ENCODE peak calls at places on chromosome 15, in nine cellular contexts. V, F, Z, N, Q, Y, C, U and J are unnamed samples.

GRCh38 chr15:78374436-78375393 is 34.6 kb downstream of the CRABP1 start:
- DNase-seq in Y (peak), V (no peak), C (no peak), F (no peak), Q (peak), Z (peak), N (no peak), U (no peak), J (no peak)

GRCh38 chr15:41945221-41945620 is 27.1 kb downstream of the EHD4 start:
- DNase-seq in F (no peak), Q (no peak), Z (no peak), U (no peak), V (no peak), Y (no peak), C (no peak), N (no peak), J (no peak)

GRCh38 chr15:78315686-78316085 is 16.3 kb upstream of the SKIC8 start:
- DNase-seq in Z (no peak), N (no peak), F (no peak), U (no peak), Q (peak), C (no peak), V (no peak), Y (peak), J (peak)

GRCh38 chr15:31352911-31353811 is 26.5 kb downstream of the KLF13 start:
- DNase-seq in F (peak), Q (peak), Z (peak), N (no peak), C (no peak), V (peak), U (peak), Y (peak), J (peak)

GRCh38 chr15:94777037-94777436 is 545.7 kb downstream of the MCTP2 start:
- DNase-seq in V (no peak), Q (no peak), Y (no peak), C (no peak), F (no peak), Z (no peak), U (no peak), N (no peak), J (no peak)

GRCh38 chr15:74200394-74200793 is 2.2 kb downstream of the STRA6 start:
- DNase-seq in V (peak), F (no peak), U (peak), Q (no peak), N (no peak), Z (no peak), Y (peak), C (no peak), J (no peak)

GRCh38 chr15:49815506-49815905 is 194.7 kb downstream of the DTWD1 start:
- DNase-seq in C (no peak), N (no peak), V (no peak), U (no peak), Y (no peak), Q (no peak), F (no peak), Z (no peak), J (no peak)

GRCh38 chr15:31435891-31436628 is 109.4 kb downstream of the KLF13 start:
- DNase-seq in Q (peak), Y (no peak), Z (no peak), F (no peak), V (no peak), C (no peak), U (no peak), N (peak), J (no peak)

GRCh38 chr15:52808441-52808840 is 18.3 kb upstream of the ONECUT1 start:
- DNase-seq in V (no peak), Q (no peak), Y (no peak), Z (no peak), F (no peak), N (no peak), C (no peak), U (no peak), J (no peak)

GRCh38 chr15:41258706-41259471 is 27.8 kb downstream of the CHP1 start:
- DNase-seq in V (peak), C (peak), Z (peak), Q (no peak), F (no peak), U (peak), Y (peak), N (no peak), J (peak)

GRCh38 chr15:40421246-40422157 is 15.9 kb downstream of the IVD start:
- DNase-seq in U (peak), Z (peak), F (peak), N (peak), Q (peak), V (peak), C (no peak), Y (peak), J (peak)

GRCh38 chr15:37819191-37819590 is 115.2 kb upstream of the TMCO5A start:
- DNase-seq in F (no peak), N (no peak), Q (no peak), Z (no peak), U (peak), Y (no peak), V (peak), C (no peak), J (no peak)

GRCh38 chr15:37820380-37821128 is 113.9 kb upstream of the TMCO5A start:
- DNase-seq in U (no peak), Z (no peak), Y (no peak), N (no peak), F (no peak), C (no peak), V (no peak), Q (no peak), J (no peak)

GRCh38 chr15:37823601-37824275 is 110.7 kb upstream of the TMCO5A start:
- DNase-seq in U (peak), V (no peak), Y (no peak), C (no peak), F (no peak), Z (no peak), Q (no peak), N (no peak), J (no peak)

GRCh38 chr15:37824717-37825382 is 109.6 kb upstream of the TMCO5A start:
- DNase-seq in V (peak), Z (no peak), Y (peak), U (peak), N (no peak), F (no peak), C (peak), Q (no peak), J (no peak)
- TF ChIP-seq CTCF in V (peak), Z (no peak), Y (no peak), U (peak), N (no peak), F (no peak), C (peak), Q (no peak), J (no peak)

GRCh38 chr15:84889991-84890669 is 5.7 kb downstream of the SLC28A1 start:
- DNase-seq in C (no peak), U (no peak), Y (no peak), V (no peak), Q (no peak), Z (no peak), N (no peak), F (peak), J (no peak)
- TF ChIP-seq CTCF in C (no peak), U (no peak), Y (no peak), V (no peak), Q (no peak), Z (no peak), N (no peak), F (no peak), J (no peak)

DNA sequence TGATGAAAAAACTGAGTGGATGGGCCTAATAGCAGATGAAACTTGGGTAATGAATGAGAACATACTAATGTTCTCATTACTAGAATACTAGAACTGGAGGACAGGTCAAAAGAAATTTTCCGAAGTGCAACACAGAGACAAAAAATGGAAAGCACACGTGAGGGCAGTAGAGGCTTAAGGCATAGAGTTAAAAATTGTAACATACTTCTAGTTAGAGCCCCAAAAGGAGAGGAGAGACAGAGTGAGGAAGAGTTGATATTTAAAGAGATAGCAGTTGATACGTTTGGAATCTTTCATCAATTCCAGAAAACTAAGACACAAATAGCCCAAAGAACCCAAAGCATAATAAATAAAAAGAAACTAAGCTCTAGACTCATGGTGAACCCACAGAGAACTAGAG is 327.9 kb downstream of the SQOR start:
- DNase-seq in Y (no peak), U (no peak), V (no peak), C (no peak), Z (no peak), N (no peak), F (no peak), Q (no peak), J (no peak)
- TF ChIP-seq CTCF in Y (no peak), U (no peak), V (no peak), C (no peak), Z (no peak), N (no peak), F (no peak), Q (no peak), J (no peak)

DNA sequence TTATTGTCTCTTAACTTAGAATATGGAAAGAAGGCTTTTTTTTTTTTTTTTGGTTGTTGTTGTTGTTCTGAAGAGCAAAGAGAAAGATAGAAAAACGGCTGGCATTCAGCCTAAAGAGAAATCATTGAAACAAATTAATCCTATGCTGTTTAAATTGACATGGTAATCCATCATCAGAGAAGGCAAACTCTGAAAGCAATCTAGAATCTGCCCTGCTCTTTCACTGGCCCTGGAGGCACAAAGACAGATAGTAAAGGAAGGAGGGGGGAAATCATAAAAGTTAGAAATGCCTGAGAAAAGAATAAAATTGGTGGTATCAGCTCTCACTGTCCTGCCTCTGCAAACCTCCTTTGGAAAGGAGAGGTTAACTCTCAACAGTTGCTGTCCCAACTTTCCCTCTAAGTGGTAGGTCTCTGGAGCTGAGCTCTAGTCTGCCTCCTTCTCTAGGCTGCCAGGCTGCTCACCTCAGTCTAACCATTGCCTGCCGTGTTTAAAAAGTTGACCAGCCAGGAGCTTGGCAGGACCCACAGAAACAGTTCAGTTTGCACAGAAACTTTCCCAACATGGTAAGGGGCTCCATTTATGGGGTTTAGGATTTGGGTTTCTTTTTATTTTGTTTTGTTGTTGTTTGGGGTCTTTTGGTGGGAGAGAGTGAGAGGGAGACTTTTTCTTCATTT is 13.4 kb upstream of the NR2F2 start:
- DNase-seq in N (no peak), Z (peak), U (no peak), Y (no peak), F (no peak), V (no peak), Q (no peak), C (no peak), J (no peak)
- TF ChIP-seq CTCF in N (no peak), Z (no peak), U (no peak), Y (no peak), F (no peak), V (no peak), Q (no peak), C (peak), J (no peak)

GRCh38 chr15:101121511-101122090 is 130.2 kb downstream of the CHSY1 start:
- DNase-seq in F (peak), C (no peak), Z (peak), Y (peak), U (peak), N (no peak), V (peak), Q (peak), J (peak)
- TF ChIP-seq CTCF in F (peak), C (peak), Z (no peak), Y (peak), U (peak), N (no peak), V (peak), Q (no peak), J (peak)

DNA sequence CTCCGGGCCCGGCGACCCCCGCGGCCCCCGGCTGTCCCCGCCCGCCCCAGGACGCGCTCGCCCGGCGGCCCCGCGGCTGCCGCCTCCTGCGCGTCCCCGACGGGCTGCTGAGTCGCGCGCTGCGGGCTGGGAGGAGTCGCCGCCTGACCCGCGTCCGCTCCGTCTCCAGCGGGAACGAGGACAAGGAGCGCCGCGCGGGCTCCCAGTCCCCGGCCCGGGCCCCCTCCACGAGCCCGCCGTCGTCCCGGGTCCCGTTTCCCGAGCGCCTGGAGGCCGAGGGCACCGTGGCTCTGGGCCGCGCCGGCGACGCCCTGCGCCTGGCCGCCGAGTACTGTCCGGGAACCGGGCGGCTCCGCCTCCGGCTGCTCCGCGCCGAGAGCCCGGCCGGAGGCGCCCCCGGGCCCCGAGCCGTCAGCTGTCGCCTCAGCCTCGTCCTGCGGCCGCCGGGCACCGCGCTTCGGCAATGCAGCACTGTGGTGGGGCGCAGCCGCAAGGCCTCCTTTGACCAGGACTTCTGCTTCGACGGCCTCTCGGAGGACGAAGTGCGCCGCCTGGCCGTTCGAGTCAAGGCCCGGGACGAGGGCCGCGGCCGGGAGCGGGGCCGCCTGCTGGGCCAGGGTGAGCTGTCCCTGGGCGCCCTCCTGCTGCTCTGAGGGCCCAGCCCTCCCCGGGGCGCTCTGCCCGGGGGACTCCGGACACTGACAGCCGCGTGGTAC is 1.5 kb downstream of the C2CD4A start:
- DNase-seq in Q (peak), V (no peak), U (peak), F (peak), C (no peak), Z (peak), Y (peak), N (no peak), J (peak)
- TF ChIP-seq CTCF in Q (no peak), V (no peak), U (no peak), F (peak), C (no peak), Z (no peak), Y (peak), N (no peak), J (peak)

GRCh38 chr15:88489321-88489720 is 21.8 kb downstream of the MRPS11 start:
- DNase-seq in U (no peak), V (no peak), F (no peak), C (no peak), Y (no peak), N (no peak), Z (no peak), Q (no peak), J (no peak)
- TF ChIP-seq CTCF in U (no peak), V (no peak), F (no peak), C (no peak), Y (no peak), N (no peak), Z (no peak), Q (no peak), J (no peak)

DNA sequence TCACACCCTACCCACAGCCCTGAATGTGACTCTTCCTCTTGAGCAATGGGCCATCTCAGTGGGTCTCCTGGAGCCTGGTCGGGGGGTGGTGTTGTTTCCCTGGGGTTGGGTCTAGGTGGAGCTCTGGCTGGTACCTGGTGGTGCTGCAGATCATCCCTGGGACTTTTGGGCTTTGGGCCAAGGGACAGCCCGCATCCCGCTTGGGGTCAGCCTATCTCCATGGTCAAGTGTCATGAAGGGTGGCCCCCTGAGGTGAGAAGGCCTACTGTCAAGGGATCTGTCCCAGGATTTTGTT is 202.0 kb downstream of the UBE3A start:
- DNase-seq in Q (no peak), N (no peak), V (no peak), Y (no peak), C (no peak), Z (no peak), U (no peak), F (no peak), J (no peak)
- TF ChIP-seq CTCF in Q (no peak), N (no peak), V (no peak), Y (no peak), C (no peak), Z (no peak), U (no peak), F (no peak), J (no peak)

GRCh38 chr15:64071931-64072765 is 21.5 kb downstream of the CIAO2A start:
- DNase-seq in Y (no peak), N (no peak), F (no peak), Q (no peak), V (no peak), C (no peak), Z (no peak), U (no peak), J (no peak)

GRCh38 chr15:64070106-64070505 is 23.5 kb downstream of the CIAO2A start:
- DNase-seq in Z (no peak), Q (no peak), U (no peak), Y (peak), V (no peak), N (no peak), C (no peak), F (no peak), J (no peak)

GRCh38 chr15:64067564-64068030 is 21.3 kb upstream of the DAPK2 start:
- DNase-seq in Z (peak), Q (peak), Y (peak), F (no peak), N (peak), V (peak), U (peak), C (no peak), J (peak)

GRCh38 chr15:64070965-64071851 is 22.4 kb downstream of the CIAO2A start:
- DNase-seq in C (peak), N (no peak), U (peak), V (peak), Q (no peak), Z (peak), F (no peak), Y (peak), J (no peak)

GRCh38 chr15:64068133-64068532 is 21.8 kb upstream of the DAPK2 start:
- DNase-seq in Q (no peak), N (no peak), U (no peak), Y (no peak), Z (no peak), F (no peak), V (no peak), C (no peak), J (no peak)
- TF ChIP-seq CTCF in Q (no peak), N (no peak), U (no peak), Y (no peak), Z (no peak), F (no peak), V (no peak), C (no peak), J (no peak)

GRCh38 chr15:28985691-28986090 is 99.9 kb downstream of the APBA2 start:
- DNase-seq in N (no peak), U (no peak), Z (no peak), V (no peak), C (no peak), Y (no peak), Q (no peak), F (no peak), J (no peak)

GRCh38 chr15:28984421-28985375 is 98.9 kb downstream of the APBA2 start:
- DNase-seq in Y (peak), N (no peak), C (no peak), U (peak), F (no peak), Z (no peak), Q (peak), V (peak), J (no peak)

GRCh38 chr15:28981921-28982320 is 96.1 kb downstream of the APBA2 start:
- DNase-seq in N (no peak), Q (no peak), Z (no peak), U (no peak), Y (no peak), V (no peak), C (no peak), F (no peak), J (no peak)

GRCh38 chr15:28982886-28983285 is 97.1 kb downstream of the APBA2 start:
- DNase-seq in Z (no peak), N (no peak), Q (no peak), Y (no peak), F (no peak), U (no peak), V (no peak), C (no peak), J (no peak)

DNA sequence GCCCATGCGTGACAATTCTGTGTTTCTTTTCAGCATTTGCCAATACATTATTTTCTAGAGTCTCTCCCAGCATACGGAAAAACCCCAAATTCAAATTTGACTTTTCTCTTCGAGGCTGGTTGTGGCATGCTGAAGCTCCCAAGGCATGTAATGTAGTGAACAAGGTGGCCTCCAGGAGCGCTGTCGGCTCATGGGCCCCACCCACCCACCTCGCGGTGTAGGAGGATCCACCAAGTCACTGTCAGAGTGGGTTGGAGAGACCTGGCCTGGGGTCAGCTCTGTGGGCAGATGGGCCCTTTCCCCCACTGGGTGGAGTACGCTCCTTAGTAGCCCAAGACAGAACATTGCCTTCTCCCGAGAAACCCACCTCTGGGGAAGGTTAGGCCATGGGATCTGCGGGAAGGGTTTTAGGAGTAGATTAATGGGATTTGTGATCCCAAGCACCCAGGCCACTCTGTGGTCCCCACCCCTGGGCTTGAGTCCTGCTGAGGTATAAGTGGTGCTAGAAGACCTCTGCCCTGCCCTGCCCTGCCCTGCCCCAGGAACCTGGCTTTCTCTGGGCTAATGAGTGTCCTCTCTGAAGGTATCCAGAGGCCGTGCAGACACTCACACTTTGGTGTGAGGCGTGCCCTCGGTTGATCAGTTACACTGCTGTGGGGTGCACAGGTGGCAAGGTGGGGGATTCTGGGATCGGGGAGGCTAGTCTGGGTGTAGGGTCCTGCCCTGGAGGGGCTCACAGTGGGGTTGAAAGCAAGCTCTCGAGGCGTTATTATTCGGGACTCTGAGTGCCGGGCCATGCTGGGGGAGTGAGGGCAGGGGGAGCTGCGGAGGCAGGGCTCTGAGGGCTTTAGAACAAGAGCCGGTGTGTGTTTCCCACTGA is 97.9 kb downstream of the APBA2 start:
- DNase-seq in C (no peak), U (no peak), V (no peak), F (peak), Q (no peak), Y (no peak), Z (no peak), N (no peak), J (no peak)
- TF ChIP-seq CTCF in C (no peak), U (no peak), V (no peak), F (no peak), Q (no peak), Y (no peak), Z (no peak), N (no peak), J (no peak)